ENCODE peak calls at places on chromosomes 11 and 22, in ten cellular contexts. E is PC-3, G is H9, N is psoas muscle, Z is left lung, F is fibroblast of lung, W is GM23338, K is heart right ventricle, P is HCT116, U is Panc1. R is an unnamed sample.

GRCh38 chr11:59180168-59180567 is 8.2 kb downstream of the DTX4 start:
- DNase-seq in P (no peak), K (no peak), W (no peak), Z (no peak), E (no peak), N (no peak), G (no peak), F (no peak), U (no peak), R (no peak)

GRCh38 chr22:46069518-46070214 is 80.7 kb upstream of the PPARA start:
- DNase-seq in Z (peak; percentile 88), N (peak; percentile 91), E (peak; percentile 92), P (peak; percentile 91), G (peak; percentile 25), U (peak; percentile 84), F (peak; percentile 91), K (peak; percentile 90), W (no peak), R (peak; percentile 92)

GRCh38 chr22:19610518-19611253 is 86.5 kb upstream of the CLDN5 start:
- DNase-seq in Z (no peak), N (no peak), U (no peak), P (no peak), F (no peak), W (peak; percentile 61), E (no peak), G (peak; percentile 65), K (no peak), R (no peak)

GRCh38 chr11:99370557-99371200 is 349.9 kb downstream of the CNTN5 start:
- DNase-seq in G (peak; percentile 45), P (no peak), W (peak; percentile 36), N (peak; percentile 73), E (peak; percentile 75), Z (peak; percentile 38), U (no peak), F (peak; percentile 65), K (peak; percentile 57), R (no peak)

GRCh38 chr11:429931-430456 is 11.8 kb downstream of the ANO9 start:
- DNase-seq in G (no peak), W (no peak), K (no peak), Z (no peak), E (no peak), U (no peak), N (peak; percentile 31), F (no peak), P (no peak), R (peak; percentile 50)

GRCh38 chr11:111356660-111357048 is 22.4 kb downstream of the POU2AF1 start:
- DNase-seq in U (no peak), G (no peak), F (no peak), W (no peak), E (no peak), P (no peak), Z (no peak), K (no peak), N (no peak), R (no peak)

GRCh38 chr11:73652046-73652730 is 5.8 kb downstream of the PLEKHB1 start:
- DNase-seq in E (peak; percentile 13), U (no peak), P (peak; percentile 36), W (peak; percentile 43), F (no peak), G (no peak), Z (no peak), K (peak; percentile 36), N (no peak), R (peak; percentile 46)

GRCh38 chr11:72789493-72790131 is 4.2 kb downstream of the STARD10 start:
- DNase-seq in N (peak; percentile 72), W (no peak), U (no peak), P (no peak), F (peak; percentile 72), Z (no peak), G (no peak), K (peak; percentile 67), E (peak; percentile 75), R (no peak)

GRCh38 chr11:62055970-62056369 is 67.8 kb upstream of the INCENP start:
- DNase-seq in W (no peak), P (no peak), K (no peak), Z (no peak), G (no peak), E (no peak), F (no peak), N (no peak), U (no peak), R (no peak)

GRCh38 chr22:32836286-32836859 is 34.9 kb downstream of the TIMP3 start:
- DNase-seq in F (no peak), K (no peak), Z (no peak), W (peak; percentile 68), U (no peak), P (no peak), E (peak; percentile 17), N (no peak), G (no peak), R (no peak)

GRCh38 chr11:43648888-43649287 is 31.6 kb upstream of the HSD17B12 start:
- DNase-seq in K (no peak), F (no peak), E (no peak), U (no peak), G (no peak), N (no peak), W (no peak), P (no peak), Z (no peak), R (no peak)

GRCh38 chr11:45024357-45024756 is 73.7 kb upstream of the TP53I11 start:
- DNase-seq in E (no peak), G (no peak), N (no peak), Z (no peak), P (no peak), K (no peak), U (no peak), W (no peak), F (no peak), R (no peak)

GRCh38 chr11:67611165-67611564 is 4.4 kb downstream of the NDUFV1 start:
- DNase-seq in W (no peak), U (no peak), Z (no peak), G (no peak), P (no peak), F (no peak), N (peak; percentile 41), K (no peak), E (no peak), R (no peak)

GRCh38 chr11:79762271-79762935 is 321.6 kb upstream of the TENM4 start:
- DNase-seq in G (no peak), Z (no peak), N (no peak), P (no peak), F (no peak), K (peak; percentile 5), U (no peak), E (peak; percentile 11), W (peak; percentile 21), R (no peak)

GRCh38 chr11:68931911-68932310 is 28.2 kb downstream of the IGHMBP2 start:
- DNase-seq in K (no peak), P (no peak), U (no peak), E (no peak), G (no peak), Z (no peak), N (no peak), W (no peak), F (no peak), R (no peak)

GRCh38 chr22:50641696-50642607 is 14.0 kb upstream of the ARSA start:
- DNase-seq in U (no peak), E (no peak), W (peak; percentile 92), G (peak; percentile 91), P (no peak), F (peak; percentile 33), K (peak; percentile 41), Z (no peak), N (no peak), R (no peak)

GRCh38 chr11:44949160-44950035 is 1.3 kb downstream of the TP53I11 start:
- DNase-seq in K (no peak), U (no peak), G (peak; percentile 83), F (peak; percentile 40), P (no peak), N (peak; percentile 64), Z (peak; percentile 44), E (peak; percentile 41), W (peak; percentile 87), R (peak; percentile 48)

GRCh38 chr22:36341640-36342041 is 46.1 kb downstream of the MYH9 start:
- DNase-seq in P (no peak), G (no peak), Z (no peak), N (no peak), U (no peak), E (no peak), W (no peak), K (no peak), F (no peak), R (no peak)

GRCh38 chr11:69655479-69656394 is 14.8 kb downstream of the CCND1 start:
- DNase-seq in U (no peak), K (no peak), F (no peak), Z (no peak), P (no peak), G (peak; percentile 39), N (peak; percentile 43), E (peak; percentile 46), W (no peak), R (no peak)

GRCh38 chr22:28761449-28761755 is 11.1 kb upstream of the CCDC117 start:
- DNase-seq in G (peak; percentile 41), E (no peak), W (peak; percentile 34), N (no peak), F (no peak), Z (no peak), K (no peak), P (no peak), U (no peak), R (no peak)
- H3K27ac ChIP-seq in G (peak overlapping the region; percentile 17), E (no peak overlapping the region), W (peak overlapping the region; percentile 82), N (no peak overlapping the region), F (no peak overlapping the region), Z (no peak overlapping the region), K (no peak overlapping the region), P (no peak overlapping the region), U (no peak overlapping the region), R (no peak overlapping the region)

DNA sequence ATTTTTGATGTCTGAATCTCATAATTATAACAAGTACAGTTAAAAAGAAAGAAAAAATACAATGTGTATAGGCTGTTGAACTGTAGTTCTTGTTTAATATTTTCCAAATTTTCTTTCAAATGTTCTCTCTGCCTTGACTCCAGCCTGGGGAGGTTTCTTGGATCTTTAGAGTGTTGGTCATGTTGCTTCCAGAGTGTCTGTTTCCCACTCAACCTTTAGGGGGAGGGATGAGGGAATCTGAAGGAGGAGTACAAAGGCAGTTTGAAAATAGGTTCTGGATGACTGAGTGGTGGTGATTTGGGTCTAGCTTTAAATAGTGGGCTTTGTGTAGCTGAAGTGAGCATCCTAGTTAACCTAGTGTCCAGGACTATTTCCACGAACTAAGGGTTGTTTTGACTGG is 2.0 kb downstream of the CTNND1 start:
- DNase-seq in F (peak; percentile 54), K (no peak), W (peak; percentile 73), Z (no peak), G (no peak), E (peak; percentile 66), N (no peak), U (no peak), P (no peak), R (no peak)
- TF ChIP-seq CTCF in F (peak; percentile 53), K (peak; percentile 57), W (peak; percentile 22), Z (no peak), G (peak; percentile 50), E (peak; percentile 54), N (peak; percentile 41), U (peak; percentile 47), P (peak; percentile 16), R (peak; percentile 10)

GRCh38 chr11:90148900-90149299 is 14.4 kb downstream of the NAALAD2 start:
- DNase-seq in F (no peak), P (no peak), K (no peak), N (no peak), U (no peak), W (no peak), G (no peak), E (peak; percentile 16), Z (no peak), R (no peak)
- H3K27ac ChIP-seq in F (no peak overlapping the region), P (no peak overlapping the region), K (no peak overlapping the region), N (no peak overlapping the region), U (no peak overlapping the region), W (no peak overlapping the region), G (no peak overlapping the region), E (no peak overlapping the region), Z (no peak overlapping the region), R (no peak overlapping the region)

GRCh38 chr22:31347251-31348008 is 1.3 kb upstream of the PATZ1 start:
- DNase-seq in U (no peak), N (peak; percentile 79), Z (peak; percentile 65), E (peak; percentile 70), W (peak; percentile 87), G (peak; percentile 77), P (peak; percentile 50), F (peak; percentile 76), K (peak; percentile 72), R (peak; percentile 59)
- TF ChIP-seq CTCF in U (no peak), N (no peak), Z (no peak), E (no peak), W (no peak), G (no peak), P (no peak), F (no peak), K (no peak), R (no peak)